ENCODE peak calls at places on chromosomes 11 and 22, in five cellular contexts. V, J, U, X and L are unnamed samples.

GRCh38 chr11:68003846-68004550 is at the start of gene UNC93B1:
- DNase-seq in V (peak; percentile 86), J (peak; percentile 80), X (peak; percentile 92), U (peak; percentile 76), L (peak; percentile 60)

GRCh38 chr11:102580185-102580951 is 44.8 kb downstream of the MMP20 start:
- DNase-seq in X (peak; percentile 29), V (no peak), U (peak; percentile 35), J (no peak), L (no peak)

GRCh38 chr11:67613313-67613959 is 6.7 kb downstream of the NDUFV1 start:
- DNase-seq in V (no peak), X (no peak), J (no peak), U (no peak), L (no peak)

GRCh38 chr11:10909141-10909883 is 51.5 kb upstream of the ZBED5 start:
- DNase-seq in V (peak; percentile 58), U (peak; percentile 42), J (no peak), X (peak; percentile 39), L (no peak)

GRCh38 chr22:22045576-22046335 is 63.2 kb upstream of the TOP3B start:
- DNase-seq in U (no peak), V (no peak), X (no peak), J (no peak), L (no peak)

GRCh38 chr22:25083414-25084166 is 116.1 kb upstream of the CRYBB3 start:
- DNase-seq in U (no peak), V (no peak), X (no peak), J (no peak), L (no peak)

GRCh38 chr11:13495929-13496328 is at the start of gene PTH:
- DNase-seq in J (no peak), V (no peak), U (no peak), X (no peak), L (no peak)

GRCh38 chr11:12744831-12745502 is 70.7 kb downstream of the TEAD1 start:
- DNase-seq in X (no peak), V (no peak), J (no peak), U (peak; percentile 28), L (no peak)

GRCh38 chr11:62398011-62398994 is 20.5 kb upstream of the SCGB1A1 start:
- DNase-seq in X (no peak), U (peak; percentile 44), V (peak; percentile 62), J (peak; percentile 79), L (no peak)

GRCh38 chr11:117457031-117457785 is 129.6 kb downstream of the CEP164 start:
- DNase-seq in X (no peak), J (no peak), V (no peak), U (no peak), L (no peak)

GRCh38 chr11:119885067-119885466 is 156.1 kb upstream of the NECTIN1 start:
- DNase-seq in U (no peak), X (no peak), V (no peak), J (no peak), L (no peak)

GRCh38 chr11:79600747-79601146 is 159.9 kb upstream of the TENM4 start:
- DNase-seq in U (no peak), V (no peak), J (no peak), X (no peak), L (no peak)

GRCh38 chr11:130772266-130773227 is 143.7 kb downstream of the SNX19 start:
- DNase-seq in X (peak; percentile 92), U (peak; percentile 97), J (no peak), V (peak; percentile 96), L (no peak)

GRCh38 chr22:24592846-24593809 is at the start of gene LRRC75B:
- DNase-seq in V (peak; percentile 95), U (peak; percentile 85), J (peak; percentile 90), X (peak; percentile 64), L (no peak)

GRCh38 chr22:44304354-44304753 is 8.4 kb downstream of the SHISAL1 start:
- DNase-seq in V (peak; percentile 18), U (peak; percentile 47), J (peak; percentile 79), X (peak; percentile 11), L (no peak)

GRCh38 chr11:95520765-95521542 is 268.6 kb downstream of the FAM76B start:
- DNase-seq in X (peak; percentile 62), V (peak; percentile 39), J (no peak), U (no peak), L (no peak)

GRCh38 chr11:72015511-72016061 is 16.9 kb downstream of the IL18BP start:
- DNase-seq in V (peak; percentile 47), U (peak; percentile 24), J (no peak), X (peak; percentile 42), L (no peak)

GRCh38 chr11:3105791-3106735 is 48.8 kb upstream of the CARS1 start:
- DNase-seq in V (no peak), J (no peak), U (no peak), X (no peak), L (no peak)

GRCh38 chr22:48492371-48493320 is 1335.0 kb downstream of the BRD1 start:
- DNase-seq in J (peak; percentile 53), X (peak; percentile 58), U (peak; percentile 57), V (peak; percentile 78), L (no peak)

GRCh38 chr11:23123766-23124165 is 263.5 kb upstream of the CCDC179 start:
- DNase-seq in J (no peak), V (peak; percentile 27), U (peak; percentile 51), X (peak; percentile 56), L (no peak)

GRCh38 chr22:49969751-49970527 is 9.4 kb downstream of the PIM3 start:
- DNase-seq in V (no peak), J (peak; percentile 24), X (no peak), U (no peak), L (no peak)

GRCh38 chr11:6657346-6657745 is 1.7 kb upstream of the DCHS1 start:
- DNase-seq in V (no peak), J (no peak), U (peak; percentile 28), X (no peak), L (no peak)

GRCh38 chr11:6655790-6656580 is at the start of gene DCHS1:
- DNase-seq in U (no peak), J (peak; percentile 60), V (peak; percentile 27), X (no peak), L (no peak)

GRCh38 chr11:6656936-6657335 is 1.3 kb upstream of the DCHS1 start:
- DNase-seq in X (no peak), U (no peak), J (no peak), V (no peak), L (no peak)

GRCh38 chr11:6655020-6655789 is 404 bp downstream of the DCHS1 start:
- DNase-seq in X (no peak), J (peak; percentile 54), U (no peak), V (peak; percentile 26), L (no peak)

DNA sequence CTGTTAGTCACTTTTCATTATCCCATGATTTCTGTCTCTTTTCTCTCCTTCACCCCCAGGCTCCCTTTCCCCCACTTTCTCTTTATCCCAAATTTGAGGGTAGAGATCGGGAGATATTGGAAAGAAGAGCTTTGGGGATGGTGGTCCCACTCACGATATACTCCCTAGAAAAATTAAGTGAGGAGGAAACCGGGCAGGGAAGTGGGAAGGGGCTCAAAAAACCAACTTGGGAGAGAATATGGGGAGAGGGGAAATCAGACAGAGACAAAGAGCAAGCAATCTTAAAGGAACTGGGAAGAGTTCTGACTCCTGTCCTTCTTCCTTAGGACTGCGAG is 939 bp upstream of the DCHS1 start:
- DNase-seq in U (no peak), V (no peak), J (no peak), X (no peak), L (no peak)
- H3K4me3 ChIP-seq in U (no peak overlapping the region), V (peak overlapping the region; percentile 79), J (peak overlapping the region; percentile 66), X (no peak overlapping the region), L (no peak overlapping the region)

DNA sequence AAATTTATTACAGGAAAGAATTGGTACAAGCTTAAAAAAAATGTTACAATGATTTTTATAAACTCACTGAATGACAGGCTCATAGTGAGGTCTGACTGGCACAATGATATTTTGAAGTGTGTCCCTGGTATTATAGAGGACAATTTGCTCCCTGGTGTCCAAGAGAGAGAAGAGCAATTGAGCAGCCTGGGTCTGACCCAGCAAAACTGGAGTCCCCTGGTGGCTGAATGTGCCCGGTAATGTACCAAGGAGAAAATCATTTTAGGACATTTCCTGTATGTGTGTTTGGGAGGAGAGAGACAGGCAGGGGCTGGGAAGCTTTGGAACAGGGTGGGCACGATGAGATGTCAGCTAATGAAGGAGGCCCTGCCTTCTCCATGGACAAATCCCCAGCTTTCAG is 125.3 kb downstream of the APOL5 start:
- DNase-seq in U (peak; percentile 36), J (no peak), X (peak; percentile 72), V (peak; percentile 48), L (no peak)
- H3K27ac ChIP-seq in U (no peak overlapping the region), J (no peak overlapping the region), X (no peak overlapping the region), V (peak overlapping the region; percentile 79), L (no peak overlapping the region)

GRCh38 chr11:80970016-80970516 is 1529.2 kb upstream of the TENM4 start:
- DNase-seq in U (no peak), J (no peak), X (no peak), V (no peak), L (no peak)

GRCh38 chr11:80967649-80968048 is 1526.8 kb upstream of the TENM4 start:
- DNase-seq in J (no peak), X (no peak), U (no peak), V (no peak), L (no peak)
- H3K27me3 ChIP-seq in J (no peaks in the 10 kb centered on the region), X (no peaks in the 10 kb centered on the region), U (no peaks in the 10 kb centered on the region), V (no peaks in the 10 kb centered on the region), L (no peaks in the 10 kb centered on the region)

GRCh38 chr11:9351956-9352355 is 32.5 kb upstream of the IPO7 start:
- DNase-seq in U (peak; percentile 57), V (no peak), J (no peak), X (peak; percentile 37), L (no peak)
- H3K4me3 ChIP-seq in U (no peak overlapping the region), V (no peak overlapping the region), J (no peak overlapping the region), X (no peak overlapping the region), L (no peak overlapping the region)

DNA sequence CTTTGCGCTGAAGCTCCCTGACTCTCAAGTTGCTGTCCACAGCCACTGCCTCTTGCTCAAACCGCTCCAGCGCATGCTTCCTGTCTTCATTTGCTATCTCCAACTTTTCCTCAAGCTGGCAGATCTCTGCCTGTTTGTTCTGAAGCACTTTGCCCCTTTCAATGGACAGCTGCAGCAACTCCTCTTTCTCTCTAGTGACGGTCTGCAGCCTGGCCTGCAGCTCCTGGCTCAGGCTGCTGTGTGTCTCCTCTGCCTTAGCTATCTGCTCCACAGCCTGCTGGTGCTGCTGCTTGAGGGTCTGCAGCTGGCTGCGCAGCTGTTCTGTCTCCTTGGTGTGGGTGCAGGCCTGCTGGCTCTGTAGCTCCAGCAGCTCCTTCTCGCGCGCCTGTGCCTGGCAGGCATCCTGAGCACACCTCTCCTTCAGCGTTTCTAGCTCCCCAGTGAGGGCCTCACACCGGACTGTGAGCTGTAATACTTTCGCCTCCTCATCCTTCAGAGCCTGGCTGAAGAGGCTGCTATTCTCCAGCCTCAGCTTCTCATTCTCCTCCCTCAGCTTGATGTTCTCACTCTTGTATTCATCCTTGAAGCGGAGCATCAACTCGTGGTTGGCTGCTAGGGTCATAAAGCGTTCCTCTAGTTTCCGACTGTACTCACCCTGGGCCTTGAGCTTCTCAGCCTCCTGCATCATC is 720 bp downstream of the CCDC89 start:
- DNase-seq in J (peak; percentile 28), X (no peak), U (peak; percentile 68), V (peak; percentile 69), L (no peak)
- H3K27ac ChIP-seq in J (peak overlapping the region; percentile 75), X (no peak overlapping the region), U (peak overlapping the region; percentile 74), V (peak overlapping the region; percentile 66), L (no peak overlapping the region)

DNA sequence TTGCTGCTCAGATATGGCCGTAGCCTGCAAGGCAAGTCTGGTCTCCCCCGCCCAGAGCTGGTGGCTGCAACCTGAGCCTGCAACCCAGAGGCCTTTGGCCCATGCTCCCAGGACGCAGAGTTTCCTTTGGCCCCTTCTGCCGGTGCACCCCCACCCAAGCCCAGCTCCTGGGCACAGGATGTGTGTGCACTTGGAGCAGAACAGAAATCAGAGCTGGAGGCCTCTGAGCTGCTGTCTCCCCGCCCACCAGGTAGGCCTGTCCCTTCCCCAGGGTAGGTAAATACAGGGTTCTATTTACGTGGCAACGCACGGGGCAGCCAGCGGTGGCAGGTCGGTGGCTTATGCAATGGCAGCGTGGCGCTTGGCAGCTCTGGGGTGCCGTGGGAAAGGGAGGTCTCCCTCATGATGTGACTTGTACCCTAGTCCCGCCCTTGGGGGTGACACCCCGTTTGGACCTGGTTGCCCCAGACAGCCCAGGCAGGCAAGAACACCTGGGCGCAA is 20.9 kb upstream of the MYEOV start:
- DNase-seq in U (no peak), V (no peak), J (no peak), X (no peak), L (no peak)
- H3K27me3 ChIP-seq in U (peaks cover 55% of the 10 kb centered on the region), V (no peaks in the 10 kb centered on the region), J (no peaks in the 10 kb centered on the region), X (no peaks in the 10 kb centered on the region), L (no peaks in the 10 kb centered on the region)